ENCODE peak calls at places on chromosomes 16 and 17, in ten cellular contexts. O, G, M, V, Q, X, K, I, J and D are unnamed samples. For H3K4me1, the result is how much of the 10 kb centered on the place peaks cover.

GRCh38 chr16:20624882-20625807 is 49.0 kb upstream of the ACSM2B start:
- DNase-seq in X (no peak), M (no peak), K (no peak), V (no peak), J (no peak), Q (no peak), O (no peak), G (no peak), I (no peak), D (no peak)

GRCh38 chr16:10729649-10730048 is 14.0 kb upstream of the NUBP1 start:
- DNase-seq in G (no peak), X (no peak), M (no peak), V (no peak), K (peak), J (peak), Q (no peak), I (peak), O (no peak), D (no peak)

GRCh38 chr17:45920083-45920482 is 25.7 kb downstream of the MAPT start:
- DNase-seq in X (no peak), J (no peak), I (no peak), K (no peak), O (no peak), G (no peak), M (no peak), V (no peak), Q (no peak), D (no peak)

GRCh38 chr17:50044483-50044882 is 11.4 kb upstream of the ITGA3 start:
- DNase-seq in Q (peak), M (no peak), X (no peak), O (no peak), I (no peak), K (no peak), J (no peak), V (no peak), G (no peak), D (no peak)

GRCh38 chr17:32852811-32853210 is 24.1 kb downstream of the MYO1D start:
- DNase-seq in K (no peak), I (no peak), G (no peak), V (no peak), J (no peak), M (no peak), Q (no peak), X (no peak), O (no peak), D (no peak)

GRCh38 chr16:1713933-1714332 is 7.9 kb downstream of the MAPK8IP3 start:
- DNase-seq in Q (no peak), X (no peak), J (no peak), I (no peak), O (no peak), V (no peak), M (no peak), K (no peak), G (peak), D (no peak)

GRCh38 chr16:10103700-10104099 is 78.5 kb downstream of the GRIN2A start:
- DNase-seq in Q (no peak), M (no peak), K (no peak), J (no peak), X (no peak), G (no peak), I (no peak), O (no peak), V (no peak), D (no peak)

GRCh38 chr17:8739104-8739503 is 5.5 kb downstream of the CCDC42 start:
- DNase-seq in J (no peak), V (no peak), Q (no peak), O (no peak), M (no peak), K (peak), I (no peak), G (no peak), X (no peak), D (no peak)

GRCh38 chr17:77610518-77610893 is 348.0 kb upstream of the TNRC6C start:
- DNase-seq in K (no peak), O (no peak), G (no peak), M (no peak), J (no peak), V (no peak), Q (no peak), X (no peak), I (no peak), D (no peak)

GRCh38 chr17:57697891-57698708 is 47.0 kb downstream of the CCDC182 start:
- DNase-seq in G (no peak), J (no peak), X (no peak), M (no peak), I (no peak), K (peak), Q (peak), O (no peak), V (no peak), D (no peak)

GRCh38 chr16:80174416-80174815 is 366.4 kb upstream of the DYNLRB2 start:
- DNase-seq in V (no peak), J (peak), Q (no peak), M (no peak), I (no peak), O (no peak), K (no peak), X (no peak), G (no peak), D (no peak)

GRCh38 chr17:76866774-76867577 is 1.2 kb upstream of the MGAT5B start:
- DNase-seq in G (no peak), X (no peak), I (no peak), V (no peak), M (no peak), J (peak), O (no peak), Q (no peak), K (no peak), D (no peak)

DNA sequence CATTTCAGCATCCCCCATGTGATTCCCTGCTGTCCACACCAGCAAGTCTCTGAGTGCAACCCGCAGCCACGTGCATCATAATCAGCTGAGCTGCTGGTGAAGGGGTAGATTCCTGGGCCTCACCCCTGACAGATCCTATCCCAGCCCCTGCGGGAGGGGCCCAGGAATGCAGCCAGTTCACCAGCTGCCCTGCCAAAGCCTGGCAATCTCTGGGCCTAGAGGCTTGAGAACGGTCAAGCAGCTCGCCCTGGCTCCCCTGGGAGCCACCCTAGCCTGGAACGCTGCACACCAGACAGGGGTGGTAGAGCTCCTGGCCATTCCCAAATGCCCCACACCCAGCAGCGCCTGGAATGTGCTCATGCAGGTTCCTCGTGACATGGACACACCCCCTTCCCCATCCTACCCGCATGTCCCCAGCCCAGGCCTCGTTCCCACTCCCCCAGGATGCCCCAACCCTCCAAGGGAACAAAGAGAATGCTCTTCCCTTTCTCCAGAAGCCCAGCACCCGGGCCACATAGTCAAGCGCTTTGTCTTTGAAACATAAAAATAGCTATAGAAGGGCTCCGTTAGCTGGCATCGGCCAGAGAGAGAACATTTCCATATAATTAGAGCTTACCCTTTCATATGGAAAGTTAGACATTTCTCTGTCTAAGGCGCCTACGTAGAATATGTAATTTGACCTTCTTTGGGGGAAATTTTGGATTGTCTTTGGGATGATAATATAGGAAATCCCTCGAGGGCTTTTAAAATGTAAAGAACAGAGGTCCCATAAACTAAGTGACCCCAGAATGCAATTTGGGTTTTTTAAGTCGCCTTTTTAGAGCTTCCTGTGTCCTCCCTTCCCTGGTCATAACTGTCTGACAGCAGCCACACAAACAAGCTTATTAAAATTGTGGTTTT is 3.4 kb downstream of the CEP295NL start:
- DNase-seq in M (no peak), O (peak), V (no peak), K (peak), Q (peak), J (peak), I (no peak), G (peak), X (peak), D (no peak)
- H3K4me1 ChIP-seq in M (under half), O (under half), V (under half), K (under half), Q (half or more), J (under half), I (under half), G (under half), X (under half), D (under half)

DNA sequence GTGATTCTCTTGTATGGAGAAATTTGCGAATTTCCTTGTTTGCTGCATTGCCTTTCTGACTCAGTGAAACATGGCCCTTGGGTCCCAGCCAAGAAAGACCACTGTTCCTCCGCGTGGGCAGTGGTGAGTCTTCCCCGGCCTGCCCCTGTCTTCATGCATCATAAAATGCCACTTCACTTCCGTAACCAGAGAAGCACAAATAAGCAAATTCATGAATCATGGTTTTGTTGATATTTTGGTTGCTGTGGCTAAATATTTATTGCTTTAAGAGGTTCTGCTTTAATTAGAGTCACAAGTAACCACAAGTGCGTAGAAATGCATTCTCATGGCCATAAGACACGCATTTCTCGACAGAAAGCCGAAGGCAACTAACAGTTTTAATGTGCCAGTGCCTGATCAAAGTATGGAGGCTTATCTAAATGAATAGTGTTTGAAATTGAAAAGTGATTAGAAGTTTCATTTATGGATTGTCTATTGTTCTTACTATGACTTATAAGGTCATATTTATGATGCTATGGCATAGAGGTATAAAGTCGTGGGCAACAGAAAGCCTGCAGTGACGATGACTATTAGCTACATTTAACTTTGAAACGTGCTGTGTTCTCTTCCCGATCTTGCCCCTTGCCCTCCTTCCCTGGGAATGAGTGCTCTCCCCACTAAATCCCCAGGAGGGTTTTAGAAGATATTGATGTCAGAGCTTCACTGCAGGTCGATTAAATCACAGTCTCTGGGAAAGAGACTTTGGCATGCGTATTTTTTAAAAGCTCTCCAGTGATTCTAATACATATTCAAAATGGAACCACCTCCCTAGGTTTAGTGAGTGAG is 76.0 kb downstream of the WIPI1 start:
- DNase-seq in O (peak), K (no peak), V (no peak), Q (peak), X (no peak), G (no peak), M (no peak), J (peak), I (no peak), D (peak)
- H3K4me1 ChIP-seq in O (half or more), K (under half), V (under half), Q (under half), X (under half), G (half or more), M (under half), J (under half), I (half or more), D (under half)

DNA sequence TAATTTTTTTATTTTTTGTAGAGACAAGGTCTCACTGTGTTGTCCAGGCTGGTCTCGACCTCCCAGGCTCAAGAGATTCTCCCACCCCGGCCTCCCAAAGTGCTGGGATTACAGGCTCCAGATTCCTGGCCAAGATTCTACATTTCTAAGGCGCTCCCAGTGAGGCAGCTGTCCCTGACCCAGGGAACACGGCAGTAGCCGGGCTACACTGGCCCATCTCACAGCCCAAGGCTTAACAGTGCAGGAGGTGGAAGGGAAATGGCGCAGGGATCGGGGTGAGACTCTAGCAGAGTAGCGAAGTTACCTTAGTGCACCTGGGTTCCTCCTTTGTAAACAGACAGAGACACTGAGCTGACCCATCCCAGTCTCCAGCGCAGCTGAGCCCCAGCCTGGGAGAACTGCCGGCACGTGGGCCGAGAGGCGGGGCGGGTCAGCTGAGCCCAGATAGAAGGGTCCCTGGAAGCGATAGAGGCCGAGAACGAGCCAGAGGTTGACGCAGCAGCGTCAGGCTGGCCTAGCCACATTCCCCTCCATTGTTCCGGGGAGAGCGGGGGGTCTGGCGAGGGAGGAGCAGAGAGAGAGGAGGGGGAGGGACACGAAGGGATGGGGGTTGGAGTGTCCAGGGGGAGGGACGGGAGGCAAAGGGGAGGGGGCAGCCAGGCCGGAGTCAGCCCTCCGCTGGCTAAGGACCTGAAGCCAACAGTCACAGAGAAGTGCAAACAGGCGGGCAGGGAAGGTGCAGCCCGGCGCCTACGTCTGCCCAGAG is 2.5 kb downstream of the CARHSP1 start:
- DNase-seq in J (no peak), M (no peak), K (peak), X (peak), G (peak), I (no peak), V (peak), O (no peak), Q (peak), D (peak)
- H3K4me1 ChIP-seq in J (under half), M (half or more), K (under half), X (under half), G (half or more), I (half or more), V (under half), O (under half), Q (half or more), D (half or more)

GRCh38 chr17:41392278-41392677 is 5.1 kb downstream of the KRT31 start:
- DNase-seq in G (no peak), M (no peak), Q (no peak), I (no peak), V (no peak), J (no peak), O (no peak), X (no peak), K (no peak), D (no peak)

GRCh38 chr17:41393294-41393693 is 4.1 kb downstream of the KRT31 start:
- DNase-seq in G (no peak), K (no peak), X (peak), M (no peak), J (no peak), Q (no peak), I (no peak), V (no peak), O (no peak), D (no peak)

GRCh38 chr17:41390411-41390938 is 6.9 kb downstream of the KRT31 start:
- DNase-seq in V (no peak), Q (no peak), J (no peak), M (no peak), I (no peak), K (no peak), O (no peak), X (no peak), G (no peak), D (no peak)

GRCh38 chr17:41393826-41394225 is 3.6 kb downstream of the KRT31 start:
- DNase-seq in K (no peak), G (no peak), O (no peak), V (no peak), M (no peak), I (no peak), X (no peak), J (no peak), Q (no peak), D (no peak)

DNA sequence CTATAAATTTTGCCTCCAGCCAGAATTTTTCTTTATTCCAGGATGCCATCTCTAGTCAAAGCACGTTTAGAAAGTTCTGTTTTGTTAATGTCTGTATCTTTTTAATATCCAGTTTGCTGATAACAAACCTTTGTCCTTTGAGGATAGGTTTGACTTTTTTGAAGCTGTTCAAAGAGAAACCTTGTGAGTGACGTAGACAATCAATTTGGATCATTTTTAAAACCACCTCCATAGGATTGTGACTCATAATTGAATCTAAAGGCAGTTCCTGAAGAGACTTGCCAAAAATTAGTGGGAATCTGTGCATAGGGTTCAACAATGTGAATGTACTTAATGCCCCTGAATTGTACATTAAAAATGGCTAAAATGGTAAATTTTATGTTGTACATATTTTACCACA is 5.9 kb downstream of the KRT31 start:
- DNase-seq in O (no peak), X (no peak), J (no peak), M (no peak), I (no peak), G (no peak), Q (no peak), K (no peak), V (no peak), D (no peak)
- H3K4me1 ChIP-seq in O (under half), X (under half), J (under half), M (under half), I (under half), G (under half), Q (under half), K (under half), V (under half), D (under half)

DNA sequence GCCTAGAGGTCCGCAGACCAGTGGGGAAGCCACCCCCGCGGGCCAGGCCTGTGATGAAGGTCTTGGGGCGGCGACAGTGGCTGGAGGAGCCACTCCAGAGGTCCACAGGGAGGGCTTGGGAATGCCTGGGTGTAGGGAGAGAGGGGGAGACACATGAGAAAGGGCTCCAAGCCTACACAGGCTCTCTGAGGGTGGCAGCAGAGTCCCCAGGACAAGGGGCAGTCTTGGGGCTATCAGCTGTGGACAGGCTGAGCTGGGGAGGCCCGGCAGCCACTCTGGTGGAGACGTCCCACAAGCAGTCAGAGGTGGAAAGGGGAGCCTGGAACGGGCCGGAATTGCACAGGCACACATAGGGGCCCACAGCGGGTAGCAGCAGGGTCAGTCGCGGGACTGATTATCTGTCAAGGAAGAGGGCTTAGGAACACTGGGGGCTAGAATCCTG is 93.7 kb upstream of the DNAH17 start:
- DNase-seq in J (no peak), M (no peak), O (no peak), X (no peak), G (no peak), V (no peak), I (no peak), K (no peak), Q (no peak), D (no peak)
- H3K4me1 ChIP-seq in J (under half), M (under half), O (under half), X (under half), G (under half), V (under half), I (under half), K (under half), Q (under half), D (under half)